ENCODE peak calls at places on chromosomes 7 and 10, in eight cellular contexts. One of them, this sample, is unnamed.

GRCh38 chr10:100569687-100570517 is 34.2 kb downstream of the HIF1AN start:
- DNase-seq in cardiac fibroblast: no peak
- DNase-seq in AML-193: no peak
- DNase-seq in COR-L47: no peak
- DNase-seq in GM04503: no peak
- DNase-seq in NCI-H2029 treated with DMSO at 0.1 percent for 48 hours: no peak
- DNase-seq in NCI-H345: no peak
- DNase-seq in body of pancreas: peak
- DNase-seq in this sample: no peak

GRCh38 chr10:26534384-26534783 is 96.2 kb downstream of the APBB1IP start:
- DNase-seq in body of pancreas: no peak
- DNase-seq in NCI-H2029 treated with DMSO at 0.1 percent for 48 hours: no peak
- DNase-seq in GM04503: no peak
- DNase-seq in COR-L47: no peak
- DNase-seq in NCI-H345: no peak
- DNase-seq in cardiac fibroblast: no peak
- DNase-seq in AML-193: no peak
- DNase-seq in this sample: no peak

GRCh38 chr7:99196536-99197288 is 11.2 kb downstream of the KPNA7 start:
- DNase-seq in NCI-H345: no peak
- DNase-seq in AML-193: no peak
- DNase-seq in COR-L47: no peak
- DNase-seq in GM04503: no peak
- DNase-seq in body of pancreas: no peak
- DNase-seq in NCI-H2029 treated with DMSO at 0.1 percent for 48 hours: no peak
- DNase-seq in cardiac fibroblast: peak
- DNase-seq in this sample: no peak

GRCh38 chr10:37572206-37572605 is 285.2 kb downstream of the ZNF248 start:
- DNase-seq in COR-L47: no peak
- DNase-seq in AML-193: no peak
- DNase-seq in GM04503: no peak
- DNase-seq in body of pancreas: no peak
- DNase-seq in cardiac fibroblast: no peak
- DNase-seq in NCI-H345: no peak
- DNase-seq in NCI-H2029 treated with DMSO at 0.1 percent for 48 hours: no peak
- DNase-seq in this sample: no peak

GRCh38 chr7:124965553-124965952 is 35.9 kb upstream of the POT1 start:
- DNase-seq in NCI-H345: no peak
- DNase-seq in body of pancreas: no peak
- DNase-seq in GM04503: no peak
- DNase-seq in COR-L47: no peak
- DNase-seq in NCI-H2029 treated with DMSO at 0.1 percent for 48 hours: no peak
- DNase-seq in cardiac fibroblast: no peak
- DNase-seq in AML-193: no peak
- DNase-seq in this sample: no peak

GRCh38 chr7:17679427-17679826 is 260.9 kb downstream of the SNX13 start:
- DNase-seq in COR-L47: no peak
- DNase-seq in cardiac fibroblast: peak
- DNase-seq in body of pancreas: no peak
- DNase-seq in AML-193: no peak
- DNase-seq in NCI-H2029 treated with DMSO at 0.1 percent for 48 hours: no peak
- DNase-seq in NCI-H345: no peak
- DNase-seq in GM04503: peak
- DNase-seq in this sample: no peak

GRCh38 chr10:77616766-77617165 is 20.8 kb downstream of the KCNMA1 start:
- DNase-seq in body of pancreas: no peak
- DNase-seq in NCI-H345: no peak
- DNase-seq in COR-L47: no peak
- DNase-seq in GM04503: no peak
- DNase-seq in cardiac fibroblast: no peak
- DNase-seq in AML-193: no peak
- DNase-seq in NCI-H2029 treated with DMSO at 0.1 percent for 48 hours: no peak
- DNase-seq in this sample: no peak

GRCh38 chr7:85685901-85686300 is 499.0 kb upstream of the SEMA3D start:
- DNase-seq in COR-L47: no peak
- DNase-seq in cardiac fibroblast: no peak
- DNase-seq in NCI-H2029 treated with DMSO at 0.1 percent for 48 hours: no peak
- DNase-seq in GM04503: no peak
- DNase-seq in body of pancreas: no peak
- DNase-seq in NCI-H345: no peak
- DNase-seq in AML-193: no peak
- DNase-seq in this sample: no peak

GRCh38 chr10:57142925-57143576 is 782.0 kb upstream of the ZWINT start:
- DNase-seq in NCI-H2029 treated with DMSO at 0.1 percent for 48 hours: no peak
- DNase-seq in body of pancreas: no peak
- DNase-seq in GM04503: no peak
- DNase-seq in NCI-H345: no peak
- DNase-seq in AML-193: no peak
- DNase-seq in cardiac fibroblast: no peak
- DNase-seq in COR-L47: no peak
- DNase-seq in this sample: no peak

GRCh38 chr7:94178247-94178646 is 174.1 kb upstream of the BET1 start:
- DNase-seq in body of pancreas: no peak
- DNase-seq in GM04503: no peak
- DNase-seq in AML-193: no peak
- DNase-seq in COR-L47: no peak
- DNase-seq in NCI-H345: no peak
- DNase-seq in NCI-H2029 treated with DMSO at 0.1 percent for 48 hours: no peak
- DNase-seq in cardiac fibroblast: no peak
- DNase-seq in this sample: no peak

GRCh38 chr7:111107576-111107975 is 16.6 kb downstream of the LRRN3 start:
- DNase-seq in GM04503: no peak
- DNase-seq in AML-193: no peak
- DNase-seq in cardiac fibroblast: peak
- DNase-seq in NCI-H2029 treated with DMSO at 0.1 percent for 48 hours: no peak
- DNase-seq in COR-L47: no peak
- DNase-seq in NCI-H345: no peak
- DNase-seq in body of pancreas: no peak
- DNase-seq in this sample: no peak

GRCh38 chr10:6202098-6202683 is 541 bp upstream of the PFKFB3 start:
- DNase-seq in body of pancreas: no peak
- DNase-seq in COR-L47: no peak
- DNase-seq in NCI-H2029 treated with DMSO at 0.1 percent for 48 hours: no peak
- DNase-seq in AML-193: no peak
- DNase-seq in NCI-H345: no peak
- DNase-seq in cardiac fibroblast: no peak
- DNase-seq in GM04503: no peak
- DNase-seq in this sample: no peak

GRCh38 chr7:40815022-40815421 is 680.2 kb downstream of the SUGCT start:
- DNase-seq in AML-193: no peak
- DNase-seq in NCI-H345: no peak
- DNase-seq in cardiac fibroblast: no peak
- DNase-seq in NCI-H2029 treated with DMSO at 0.1 percent for 48 hours: no peak
- DNase-seq in COR-L47: no peak
- DNase-seq in body of pancreas: no peak
- DNase-seq in GM04503: no peak
- DNase-seq in this sample: no peak

GRCh38 chr10:114520453-114520852 is 116.2 kb upstream of the AFAP1L2 start:
- DNase-seq in AML-193: no peak
- DNase-seq in NCI-H345: peak
- DNase-seq in body of pancreas: no peak
- DNase-seq in GM04503: peak
- DNase-seq in NCI-H2029 treated with DMSO at 0.1 percent for 48 hours: peak
- DNase-seq in COR-L47: no peak
- DNase-seq in cardiac fibroblast: peak
- DNase-seq in this sample: no peak